ENCODE peak calls at places on chromosomes 13 and 19, in seven cellular contexts. E is IMR-90, X is uterus, U is lower lobe of right lung, Q is neural progenitor cell, T is PC-3, A is BE2C. O is an unnamed sample. For H3K4me1, the result is how much of the 10 kb centered on the place peaks cover.

GRCh38 chr19:35266904-35267817 is 1.6 kb upstream of the USF2 start:
- DNase-seq in A (peak), E (peak), Q (peak), U (peak), X (peak), T (peak), O (peak)

GRCh38 chr19:43780706-43781525 is at the start of gene KCNN4:
- DNase-seq in E (peak), U (no peak), X (no peak), Q (no peak), A (no peak), T (peak), O (peak)

GRCh38 chr13:96091164-96091931 is 1.4 kb downstream of the HS6ST3 start:
- DNase-seq in A (peak), E (no peak), Q (peak), U (peak), X (peak), T (no peak), O (no peak)

GRCh38 chr19:16328824-16329482 is 4.3 kb downstream of the KLF2 start:
- DNase-seq in X (no peak), T (no peak), U (peak), Q (no peak), E (peak), A (no peak), O (peak)

GRCh38 chr13:39870197-39870746 is 214.8 kb downstream of the COG6 start:
- DNase-seq in E (no peak), T (no peak), A (no peak), X (no peak), Q (no peak), U (no peak), O (no peak)

GRCh38 chr13:92842145-92842544 is 384.5 kb upstream of the GPC6 start:
- DNase-seq in A (no peak), E (peak), Q (no peak), U (no peak), T (peak), X (no peak), O (peak)

GRCh38 chr13:33752631-33753030 is 65.3 kb upstream of the RFC3 start:
- DNase-seq in A (no peak), T (no peak), E (no peak), X (no peak), Q (no peak), U (no peak), O (no peak)

GRCh38 chr13:73602295-73602694 is 531.9 kb downstream of the KLF12 start:
- DNase-seq in Q (no peak), X (no peak), T (peak), U (no peak), E (peak), A (no peak), O (no peak)

GRCh38 chr13:18944501-18945068 is 237.0 kb downstream of the TUBA3C start:
- DNase-seq in A (no peak), T (no peak), U (no peak), Q (no peak), E (no peak), X (no peak), O (no peak)

GRCh38 chr13:108003626-108004025 is 211.7 kb downstream of the LIG4 start:
- DNase-seq in U (no peak), A (peak), Q (peak), X (no peak), T (peak), E (no peak), O (no peak)

GRCh38 chr19:33350538-33351309 is 22.8 kb upstream of the CEBPG start:
- DNase-seq in E (peak), U (no peak), A (no peak), Q (no peak), X (no peak), T (peak), O (no peak)

GRCh38 chr13:27965740-27966640 is 3.1 kb downstream of the CDX2 start:
- DNase-seq in U (no peak), A (no peak), Q (peak), E (no peak), T (no peak), X (no peak), O (no peak)

GRCh38 chr13:63873936-63874335 is 2458.3 kb upstream of the PCDH20 start:
- DNase-seq in A (no peak), X (no peak), T (no peak), Q (no peak), E (no peak), U (no peak), O (no peak)

GRCh38 chr19:46288896-46289588 is 7.8 kb upstream of the HIF3A start:
- DNase-seq in T (peak), X (peak), A (peak), Q (no peak), U (no peak), E (peak), O (peak)

GRCh38 chr13:106376411-106377112 is 158.9 kb downstream of the EFNB2 start:
- DNase-seq in E (peak), T (peak), X (peak), A (peak), U (peak), Q (no peak), O (peak)

GRCh38 chr19:53193534-53194222 is 520 bp upstream of the ZNF665 start:
- DNase-seq in A (no peak), X (no peak), U (no peak), T (no peak), E (no peak), Q (no peak), O (no peak)

GRCh38 chr13:77143325-77143907 is 116.5 kb upstream of the FBXL3 start:
- DNase-seq in E (peak), X (no peak), Q (no peak), U (no peak), A (no peak), T (peak), O (no peak)

GRCh38 chr19:57192064-57192395 is 730 bp downstream of the ZNF264 start:
- DNase-seq in X (no peak), E (peak), Q (peak), T (peak), U (no peak), A (no peak), O (no peak)

GRCh38 chr19:7831452-7831851 is 1.4 kb downstream of the EVI5L start:
- DNase-seq in E (peak), U (no peak), T (peak), X (no peak), A (no peak), Q (peak), O (no peak)

GRCh38 chr19:55581828-55582223 is 1.2 kb upstream of the ZNF579 start:
- DNase-seq in E (no peak), X (no peak), Q (no peak), T (no peak), A (no peak), U (no peak), O (no peak)

GRCh38 chr13:21095311-21095710 is 33.9 kb upstream of the LATS2 start:
- DNase-seq in A (no peak), E (no peak), X (no peak), T (no peak), U (no peak), Q (no peak), O (no peak)

GRCh38 chr19:1668339-1669123 is 16.1 kb upstream of the TCF3 start:
- DNase-seq in E (no peak), Q (peak), U (peak), X (no peak), A (peak), T (no peak), O (no peak)

GRCh38 chr19:34988119-34988518 is 12.0 kb upstream of the GRAMD1A start:
- DNase-seq in X (no peak), Q (no peak), A (no peak), T (no peak), U (peak), E (no peak), O (no peak)

DNA sequence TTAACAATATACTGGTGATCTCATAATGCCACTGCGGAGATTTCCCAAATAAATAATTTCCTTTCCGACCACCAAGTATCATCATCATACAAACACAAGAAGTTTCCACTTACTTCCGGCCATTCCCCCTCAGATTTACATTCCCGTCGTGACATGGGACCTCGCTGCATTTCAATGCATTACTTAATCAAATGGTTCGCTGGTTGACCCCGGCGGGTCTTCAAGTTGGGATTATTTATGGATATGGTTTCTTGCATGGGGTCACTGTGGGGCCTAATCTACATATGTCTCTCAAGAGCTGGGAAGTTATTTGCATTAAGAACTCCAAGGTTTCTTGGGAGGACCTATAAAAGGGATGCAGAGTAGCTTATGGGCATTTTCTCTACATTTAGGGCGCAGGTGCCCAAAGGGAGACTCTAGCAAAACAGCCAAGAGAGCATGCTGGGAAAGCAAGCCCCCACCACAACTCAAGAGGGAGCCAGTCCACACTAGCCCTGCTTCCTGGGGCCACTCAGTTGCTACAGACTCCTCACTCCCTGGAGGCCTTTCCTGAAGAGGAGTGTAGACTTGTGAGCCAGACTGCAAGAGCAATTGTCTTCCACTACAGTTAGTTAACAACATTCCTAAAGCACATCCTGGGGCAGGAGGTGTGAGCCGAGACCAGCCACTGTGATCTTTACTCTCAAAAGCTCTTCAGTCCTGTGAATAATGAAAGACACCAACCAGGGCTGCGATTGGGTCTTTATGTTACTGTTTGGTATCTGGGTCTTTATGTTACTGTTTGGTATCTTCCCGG is 125.3 kb downstream of the KATNAL1 start:
- DNase-seq in E (no peak), Q (peak), T (no peak), U (no peak), X (no peak), A (no peak), O (no peak)
- H3K4me1 ChIP-seq in E (under half), Q (under half), T (under half), U (under half), X (under half), A (under half), O (under half)

GRCh38 chr13:109783815-109784589 is 2.4 kb downstream of the IRS2 start:
- DNase-seq in A (peak), E (no peak), U (peak), Q (no peak), T (no peak), X (no peak), O (no peak)
- H3K4me3 ChIP-seq in A (peak), E (peak), U (peak), Q (peak), T (peak), X (peak), O (peak)

GRCh38 chr13:51423766-51424165 is 29.1 kb downstream of the INTS6 start:
- DNase-seq in X (no peak), T (no peak), E (no peak), Q (no peak), U (no peak), A (no peak), O (no peak)

GRCh38 chr13:51425410-51426042 is 27.3 kb downstream of the INTS6 start:
- DNase-seq in Q (no peak), A (no peak), T (no peak), E (peak), U (no peak), X (no peak), O (no peak)

GRCh38 chr13:51432576-51432975 is 20.3 kb downstream of the INTS6 start:
- DNase-seq in U (no peak), E (no peak), X (no peak), Q (no peak), A (no peak), T (no peak), O (no peak)

GRCh38 chr13:51422484-51422883 is 30.4 kb downstream of the INTS6 start:
- DNase-seq in T (no peak), Q (no peak), X (no peak), E (no peak), U (no peak), A (no peak), O (no peak)

DNA sequence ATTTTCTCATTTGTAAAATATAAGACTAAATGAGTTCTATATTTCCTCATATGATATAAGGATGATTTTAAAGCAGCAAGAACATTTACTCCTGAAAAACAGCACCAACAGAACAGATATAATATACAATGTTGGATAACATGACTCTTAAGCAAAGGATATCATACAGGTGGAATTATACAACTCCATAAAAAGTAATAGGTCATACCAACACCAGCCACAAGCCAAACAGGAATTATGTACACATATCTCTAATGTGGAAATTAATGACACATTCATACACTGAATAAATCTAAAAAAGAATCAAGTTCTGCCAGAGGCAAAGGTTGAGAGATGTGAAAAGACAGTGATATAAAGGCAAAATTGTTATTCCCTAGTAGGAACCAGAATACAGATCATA is 25.9 kb downstream of the INTS6 start:
- DNase-seq in X (no peak), U (no peak), A (no peak), T (no peak), E (no peak), Q (no peak), O (no peak)
- H3K4me1 ChIP-seq in X (under half), U (under half), A (under half), T (under half), E (under half), Q (under half), O (under half)

GRCh38 chr19:3987619-3988371 is 2.5 kb upstream of the EEF2 start:
- DNase-seq in T (peak), A (peak), U (peak), X (peak), Q (peak), E (peak), O (peak)
- H3K4me3 ChIP-seq in T (peak), A (peak), U (peak), X (no peak), Q (peak), E (no peak), O (no peak)

GRCh38 chr19:18609717-18610051 is 3.0 kb upstream of the TMEM59L start:
- DNase-seq in X (no peak), E (no peak), T (no peak), A (no peak), U (no peak), Q (no peak), O (no peak)
- H3K4me1 ChIP-seq in X (under half), E (under half), T (under half), A (under half), U (half or more), Q (under half), O (under half)

DNA sequence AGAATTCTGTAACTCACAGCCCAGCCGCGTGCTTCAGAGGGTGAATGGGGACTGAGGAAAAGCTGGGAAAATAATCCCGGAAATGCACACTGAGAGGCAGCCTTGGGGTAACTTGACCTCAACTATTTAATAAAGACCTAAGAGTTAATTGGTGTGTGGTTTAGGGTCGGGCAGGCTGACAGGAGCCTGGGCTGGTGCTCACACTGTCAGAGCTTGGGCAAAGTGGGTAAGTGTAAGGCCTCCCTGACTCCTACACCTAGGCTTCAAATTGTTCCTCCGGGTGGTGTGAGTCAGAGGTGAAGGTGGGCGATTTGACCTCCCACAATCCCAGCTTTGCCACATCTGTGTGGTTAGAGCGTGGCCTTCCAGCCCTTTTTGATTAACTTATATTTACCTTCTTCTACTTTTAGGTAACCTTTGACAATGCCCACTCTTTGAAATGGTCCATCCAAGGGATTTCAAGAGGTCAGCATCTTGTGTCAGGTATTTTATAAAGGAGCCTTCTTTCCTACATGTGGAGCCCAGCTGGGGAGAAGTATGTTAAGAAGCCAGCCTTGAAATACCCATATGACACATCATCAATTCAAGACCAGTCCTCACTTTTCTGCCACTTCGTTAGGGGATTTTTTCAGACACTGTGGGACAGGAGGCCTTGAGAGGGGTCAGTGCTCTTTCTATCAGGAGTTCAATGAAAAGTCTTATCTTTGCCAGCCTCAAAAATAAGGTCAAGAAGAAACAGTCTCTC is 114.2 kb downstream of the NUFIP1 start:
- DNase-seq in X (no peak), A (no peak), Q (no peak), T (no peak), E (no peak), U (no peak), O (no peak)
- H3K4me3 ChIP-seq in X (no peak), A (no peak), Q (no peak), T (no peak), E (no peak), U (no peak), O (no peak)

DNA sequence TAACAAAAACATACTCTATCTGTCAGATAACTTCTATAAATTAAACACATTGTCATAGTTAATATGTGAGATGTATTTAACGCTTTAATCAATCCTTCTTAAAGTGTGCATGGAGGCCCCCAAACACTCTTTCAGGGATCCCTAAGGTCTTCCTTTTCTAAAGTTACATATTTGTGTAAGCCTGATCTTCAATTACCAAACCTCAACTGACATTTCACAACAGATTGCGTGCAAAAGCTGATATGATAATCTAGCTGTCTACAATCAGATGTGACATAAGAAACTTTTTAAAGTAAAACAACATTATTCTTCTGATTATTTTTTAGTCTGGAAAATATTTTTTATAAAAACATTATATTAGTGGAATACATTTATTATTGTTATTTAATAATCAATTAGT is 1850.4 kb downstream of the OLFM4 start:
- DNase-seq in Q (no peak), X (no peak), A (no peak), T (no peak), E (no peak), U (no peak), O (no peak)
- H3K4me1 ChIP-seq in Q (under half), X (under half), A (under half), T (under half), E (under half), U (under half), O (under half)